ENCODE peak calls at places on chromosomes 5 and 9, in six cellular contexts. G is activated T-cell treated with anti-CD3 and anti-CD28 coated beads, Interleukin-2, amount 50 U/mL, for 72 hours; H is iPS-NIHi11; U is EH; Y is A549; W is glutamatergic neuron. M is an unnamed sample.

GRCh38 chr9:92820964-92821363 is 56.3 kb upstream of the BICD2 start:
- DNase-seq in G (no peak), H (no peak), U (no peak), Y (no peak), W (no peak), M (no peak)

GRCh38 chr5:24923400-24923799 is 278.6 kb upstream of the CDH10 start:
- DNase-seq in G (no peak), H (no peak), U (no peak), Y (no peak), W (no peak), M (no peak)

GRCh38 chr5:142120247-142120935 is 11.8 kb downstream of the NDFIP1 start:
- DNase-seq in G (no peak), H (no peak), U (no peak), Y (no peak), W (no peak), M (no peak)

GRCh38 chr9:78826521-78826920 is 529.6 kb downstream of the PSAT1 start:
- DNase-seq in G (no peak), H (no peak), U (no peak), Y (no peak), W (peak), M (no peak)

GRCh38 chr9:5274770-5275169 is 29.7 kb downstream of the RLN2 start:
- DNase-seq in G (no peak), H (no peak), U (no peak), Y (no peak), W (no peak), M (no peak)

GRCh38 chr9:124934290-124934689 is 6.6 kb downstream of the GOLGA1 start:
- DNase-seq in G (no peak), H (no peak), U (peak), Y (no peak), W (no peak), M (no peak)

GRCh38 chr9:96495341-96495740 is 45.4 kb downstream of the HABP4 start:
- DNase-seq in G (no peak), H (no peak), U (peak), Y (no peak), W (no peak), M (no peak)

GRCh38 chr9:32431940-32432555 is 47.6 kb downstream of the ACO1 start:
- DNase-seq in G (peak), H (peak), U (peak), Y (peak), W (peak), M (peak)

GRCh38 chr5:1515311-1515920 is 8.3 kb downstream of the LPCAT1 start:
- DNase-seq in G (no peak), H (no peak), U (no peak), Y (no peak), W (peak), M (no peak)

GRCh38 chr5:58002318-58002717 is 457.6 kb downstream of the PLK2 start:
- DNase-seq in G (no peak), H (no peak), U (peak), Y (peak), W (no peak), M (no peak)

GRCh38 chr9:22103650-22104575 is 94.8 kb upstream of the CDKN2B start:
- DNase-seq in G (no peak), H (no peak), U (peak), Y (no peak), W (no peak), M (no peak)

GRCh38 chr5:78005021-78005785 is 229.1 kb upstream of the TBCA start:
- DNase-seq in G (no peak), H (no peak), U (peak), Y (no peak), W (no peak), M (no peak)

GRCh38 chr9:136628287-136628686 is 34.4 kb upstream of the EGFL7 start:
- DNase-seq in G (no peak), H (no peak), U (no peak), Y (no peak), W (peak), M (peak)

GRCh38 chr9:111433082-111433481 is 51.1 kb downstream of the ECPAS start:
- DNase-seq in G (no peak), H (no peak), U (no peak), Y (no peak), W (no peak), M (no peak)

GRCh38 chr5:82349651-82350050 is 71.5 kb upstream of the RPS23 start:
- DNase-seq in G (peak), H (peak), U (no peak), Y (peak), W (peak), M (peak)

GRCh38 chr5:19285286-19285685 is 702.7 kb downstream of the CDH18 start:
- DNase-seq in G (no peak), H (no peak), U (no peak), Y (no peak), W (no peak), M (no peak)

GRCh38 chr9:112784020-112784788 is 33.6 kb downstream of the SNX30 start:
- DNase-seq in G (no peak), H (peak), U (peak), Y (no peak), W (no peak), M (peak)

GRCh38 chr9:111039203-111039907 is 1.1 kb upstream of the LPAR1 start:
- DNase-seq in G (no peak), H (no peak), U (no peak), Y (no peak), W (no peak), M (peak)

GRCh38 chr9:119368681-119369581 is at the start of gene BRINP1:
- DNase-seq in G (no peak), H (peak), U (peak), Y (peak), W (peak), M (peak)

GRCh38 chr5:86679529-86679928 is 61.8 kb downstream of the COX7C start:
- DNase-seq in G (no peak), H (peak), U (peak), Y (peak), W (no peak), M (no peak)

GRCh38 chr5:9716838-9717281 is 86.7 kb upstream of the TAS2R1 start:
- DNase-seq in G (no peak), H (no peak), U (peak), Y (no peak), W (no peak), M (no peak)

GRCh38 chr9:91727316-91727861 is 222.6 kb downstream of the ROR2 start:
- DNase-seq in G (peak), H (peak), U (peak), Y (peak), W (no peak), M (peak)

GRCh38 chr5:160500776-160501175 is 79.1 kb downstream of the PTTG1 start:
- DNase-seq in G (no peak), H (no peak), U (no peak), Y (no peak), W (no peak), M (no peak)

GRCh38 chr5:31213676-31214638 is 20.5 kb downstream of the CDH6 start:
- DNase-seq in G (no peak), H (no peak), U (no peak), Y (no peak), W (no peak), M (no peak)

GRCh38 chr5:155019601-155020226 is 6.2 kb downstream of the KIF4B start:
- DNase-seq in G (no peak), H (no peak), U (no peak), Y (no peak), W (no peak), M (no peak)

GRCh38 chr5:73499187-73499586 is 945 bp downstream of the BTF3 start:
- DNase-seq in G (no peak), H (no peak), U (no peak), Y (no peak), W (no peak), M (no peak)

GRCh38 chr5:132334812-132335211 is 34.7 kb upstream of the SLC22A5 start:
- DNase-seq in G (peak), H (no peak), U (no peak), Y (peak), W (no peak), M (no peak)

GRCh38 chr9:133959171-133959570 is 33.0 kb downstream of the VAV2 start:
- DNase-seq in G (no peak), H (no peak), U (no peak), Y (no peak), W (no peak), M (no peak)

GRCh38 chr9:82488702-82489578 is 500.4 kb downstream of the SPATA31D1 start:
- DNase-seq in G (no peak), H (no peak), U (peak), Y (no peak), W (no peak), M (no peak)

GRCh38 chr5:66742083-66742895 is 146.1 kb downstream of the MAST4 start:
- DNase-seq in G (peak), H (peak), U (peak), Y (peak), W (no peak), M (no peak)

GRCh38 chr5:53971566-53971965 is 338.8 kb downstream of the ARL15 start:
- DNase-seq in G (no peak), H (no peak), U (no peak), Y (no peak), W (no peak), M (no peak)

GRCh38 chr5:74085186-74085585 is 459.2 kb downstream of the ARHGEF28 start:
- DNase-seq in G (no peak), H (no peak), U (no peak), Y (no peak), W (no peak), M (no peak)

GRCh38 chr5:163350083-163350482 is 87.3 kb upstream of the CCNG1 start:
- DNase-seq in G (no peak), H (no peak), U (no peak), Y (peak), W (no peak), M (no peak)

GRCh38 chr5:153400931-153401330 is 89.5 kb upstream of the GRIA1 start:
- DNase-seq in G (no peak), H (no peak), U (peak), Y (no peak), W (peak), M (no peak)

GRCh38 chr5:115944501-115944900 is 17.8 kb upstream of the LVRN start:
- DNase-seq in G (no peak), H (no peak), U (no peak), Y (no peak), W (no peak), M (no peak)

GRCh38 chr9:71249729-71250317 is 128.4 kb upstream of the TRPM3 start:
- DNase-seq in G (peak), H (peak), U (peak), Y (peak), W (no peak), M (peak)